ENCODE peak calls at places on chromosomes 3 and 15, in seven cellular contexts. S, J, B, L, A, O and N are unnamed samples.

GRCh38 chr3:42226470-42227425 is 39.2 kb downstream of the CCK start:
- DNase-seq in O (no peak), L (no peak), A (no peak), J (no peak), S (peak), B (no peak), N (no peak)

GRCh38 chr3:102444101-102444500 is 9.3 kb downstream of the ZPLD1 start:
- DNase-seq in A (no peak), J (no peak), O (no peak), L (peak), B (peak), S (no peak), N (no peak)

GRCh38 chr3:105731686-105732085 is 137.1 kb downstream of the CBLB start:
- DNase-seq in B (no peak), J (no peak), A (no peak), L (no peak), S (no peak), O (no peak), N (no peak)

GRCh38 chr15:95929232-95929846 is 401.2 kb upstream of the NR2F2 start:
- DNase-seq in O (no peak), J (no peak), B (peak), L (no peak), A (no peak), S (peak), N (no peak)

GRCh38 chr15:41561777-41562145 is 2.7 kb downstream of the TYRO3 start:
- DNase-seq in A (no peak), L (peak), S (no peak), J (peak), B (peak), O (no peak), N (peak)

GRCh38 chr15:39171944-39172368 is 408.9 kb upstream of the THBS1 start:
- DNase-seq in O (no peak), L (peak), S (peak), J (peak), A (peak), B (peak), N (no peak)

GRCh38 chr15:40291088-40291574 is 8.3 kb upstream of the ANKRD63 start:
- DNase-seq in O (no peak), A (no peak), S (no peak), J (no peak), L (peak), B (peak), N (no peak)

GRCh38 chr3:14773691-14774128 is 45.1 kb upstream of the FGD5 start:
- DNase-seq in A (no peak), J (no peak), L (no peak), B (no peak), S (no peak), O (no peak), N (no peak)